ENCODE peak calls at places on chromosomes 11 and 22, in ten cellular contexts. K, Z, X, Q, S, C, V, N, U and L are unnamed samples.

GRCh38 chr11:92225206-92225562 is 566 bp downstream of the FAT3 start:
- DNase-seq in K (no peak), Z (no peak), X (no peak), Q (no peak), S (no peak), C (peak), V (no peak), N (no peak), U (no peak), L (no peak)

GRCh38 chr11:70503201-70503877 is 105.0 kb downstream of the CTTN start:
- DNase-seq in K (no peak), Z (no peak), X (no peak), Q (no peak), S (no peak), C (peak), V (no peak), N (no peak), U (no peak), L (no peak)

GRCh38 chr22:36901411-36902142 is 11.9 kb upstream of the CSF2RB start:
- DNase-seq in K (no peak), Z (no peak), X (no peak), Q (no peak), S (no peak), C (no peak), V (peak), N (no peak), U (peak), L (no peak)

GRCh38 chr11:45593992-45594391 is 71.4 kb downstream of the CHST1 start:
- DNase-seq in K (no peak), Z (no peak), X (no peak), Q (no peak), S (no peak), C (no peak), V (no peak), N (no peak), U (no peak), L (no peak)

GRCh38 chr11:61718613-61719302 is 33.7 kb upstream of the MYRF start:
- DNase-seq in K (no peak), Z (no peak), X (peak), Q (no peak), S (peak), C (no peak), V (no peak), N (no peak), U (no peak), L (no peak)

GRCh38 chr22:27274770-27275449 is 526.6 kb downstream of the MN1 start:
- DNase-seq in K (no peak), Z (no peak), X (no peak), Q (no peak), S (no peak), C (no peak), V (no peak), N (no peak), U (no peak), L (no peak)

GRCh38 chr11:34499719-34500505 is 13.7 kb downstream of the ELF5 start:
- DNase-seq in K (no peak), Z (no peak), X (no peak), Q (no peak), S (no peak), C (no peak), V (no peak), N (no peak), U (no peak), L (no peak)

GRCh38 chr11:1333091-1333772 is 23.8 kb upstream of the TOLLIP start:
- DNase-seq in K (no peak), Z (no peak), X (no peak), Q (no peak), S (no peak), C (no peak), V (no peak), N (no peak), U (no peak), L (no peak)

GRCh38 chr11:11786771-11787170 is 55.0 kb upstream of the USP47 start:
- DNase-seq in K (peak), Z (no peak), X (no peak), Q (no peak), S (peak), C (no peak), V (no peak), N (no peak), U (no peak), L (no peak)

GRCh38 chr11:104830080-104830479 is 68.2 kb downstream of the CASP12 start:
- DNase-seq in K (peak), Z (no peak), X (no peak), Q (no peak), S (no peak), C (no peak), V (no peak), N (no peak), U (no peak), L (no peak)

GRCh38 chr11:12813371-12814225 is 139.4 kb downstream of the TEAD1 start:
- DNase-seq in K (peak), Z (no peak), X (peak), Q (peak), S (peak), C (no peak), V (no peak), N (no peak), U (no peak), L (no peak)

GRCh38 chr11:12220305-12220704 is 109.9 kb downstream of the MICAL2 start:
- DNase-seq in K (no peak), Z (no peak), X (peak), Q (no peak), S (no peak), C (no peak), V (no peak), N (no peak), U (no peak), L (no peak)